ENCODE peak calls at places on chromosomes 2 and 18, in six cellular contexts. One of them, this sample, is unnamed.
A peak's percentile ranks its signal among the peaks of the same experiment; 100 is the strongest.

GRCh38 chr2:99217929-99218501 is 37.0 kb downstream of the MRPL30 start:
- DNase-seq in D341Med: no peak
- DNase-seq in nucleus accumbens: no peak
- DNase-seq in GM12891: no peak
- DNase-seq in prostate gland: no peak
- DNase-seq in endothelial cell: no peak
- DNase-seq in this sample: peak; percentile 73

GRCh38 chr2:74648009-74648443 is at the start of gene M1AP:
- DNase-seq in D341Med: no peak
- DNase-seq in nucleus accumbens: no peak
- DNase-seq in GM12891: no peak
- DNase-seq in prostate gland: no peak
- DNase-seq in endothelial cell: peak; percentile 37
- DNase-seq in this sample: no peak

GRCh38 chr18:61093967-61094366 is 239.3 kb upstream of the CDH20 start:
- DNase-seq in D341Med: no peak
- DNase-seq in nucleus accumbens: no peak
- DNase-seq in GM12891: no peak
- DNase-seq in prostate gland: no peak
- DNase-seq in endothelial cell: no peak
- DNase-seq in this sample: no peak

GRCh38 chr2:216865658-216866057 is 5.8 kb upstream of the TNP1 start:
- DNase-seq in D341Med: no peak
- DNase-seq in nucleus accumbens: no peak
- DNase-seq in GM12891: no peak
- DNase-seq in prostate gland: no peak
- DNase-seq in endothelial cell: no peak
- DNase-seq in this sample: no peak

GRCh38 chr18:48802543-48803428 is 148.0 kb downstream of the SMAD7 start:
- DNase-seq in D341Med: no peak
- DNase-seq in nucleus accumbens: no peak
- DNase-seq in GM12891: no peak
- DNase-seq in prostate gland: no peak
- DNase-seq in endothelial cell: no peak
- DNase-seq in this sample: no peak

GRCh38 chr2:32932825-32933755 is 13.7 kb upstream of the LTBP1 start:
- DNase-seq in D341Med: no peak
- DNase-seq in nucleus accumbens: no peak
- DNase-seq in GM12891: no peak
- DNase-seq in prostate gland: no peak
- DNase-seq in endothelial cell: no peak
- DNase-seq in this sample: no peak

GRCh38 chr2:118834901-118835738 is 12.3 kb downstream of the EN1 start:
- DNase-seq in D341Med: no peak
- DNase-seq in nucleus accumbens: no peak
- DNase-seq in GM12891: no peak
- DNase-seq in prostate gland: no peak
- DNase-seq in endothelial cell: peak; percentile 46
- DNase-seq in this sample: no peak

GRCh38 chr2:71674158-71674807 is 220.9 kb downstream of the DYSF start:
- DNase-seq in D341Med: no peak
- DNase-seq in nucleus accumbens: no peak
- DNase-seq in GM12891: no peak
- DNase-seq in prostate gland: no peak
- DNase-seq in endothelial cell: no peak
- DNase-seq in this sample: no peak

GRCh38 chr2:159879061-159879604 is 81.1 kb upstream of the CD302 start:
- DNase-seq in D341Med: no peak
- DNase-seq in nucleus accumbens: no peak
- DNase-seq in GM12891: no peak
- DNase-seq in prostate gland: no peak
- DNase-seq in endothelial cell: no peak
- DNase-seq in this sample: peak; percentile 52

GRCh38 chr18:6120820-6121279 is 225.5 kb upstream of the TMEM200C start:
- DNase-seq in D341Med: no peak
- DNase-seq in nucleus accumbens: no peak
- DNase-seq in GM12891: no peak
- DNase-seq in prostate gland: no peak
- DNase-seq in endothelial cell: no peak
- DNase-seq in this sample: no peak

GRCh38 chr2:193966590-193966989 is 1690.4 kb upstream of the SLC39A10 start:
- DNase-seq in D341Med: no peak
- DNase-seq in nucleus accumbens: no peak
- DNase-seq in GM12891: no peak
- DNase-seq in prostate gland: no peak
- DNase-seq in endothelial cell: no peak
- DNase-seq in this sample: no peak

GRCh38 chr2:102724553-102724952 is 37.3 kb upstream of the TMEM182 start:
- DNase-seq in D341Med: no peak
- DNase-seq in nucleus accumbens: no peak
- DNase-seq in GM12891: no peak
- DNase-seq in prostate gland: no peak
- DNase-seq in endothelial cell: no peak
- DNase-seq in this sample: no peak

This sample was measured in Kasumi-1.